ENCODE peak calls at places on chromosome 17, in four cellular contexts. D is OCI-M1, P is NCI-H2081, B is ovary. X is an unnamed sample.
A peak's percentile ranks its signal among the peaks of the same experiment; 100 is the strongest.

GRCh38 chr17:61307905-61308886 is 91.4 kb upstream of the TBX2 start:
- DNase-seq in D (no peak), P (no peak), B (no peak), X (no peak)

GRCh38 chr17:17567631-17568030 is 23.9 kb downstream of the PEMT start:
- DNase-seq in D (no peak), P (no peak), B (peak; percentile 75), X (peak; percentile 84)

GRCh38 chr17:66562119-66562518 is 259.7 kb downstream of the PRKCA start:
- DNase-seq in D (no peak), P (no peak), B (no peak), X (no peak)

GRCh38 chr17:37541880-37542675 is 52.4 kb downstream of the DUSP14 start:
- DNase-seq in D (peak; percentile 34), P (no peak), B (no peak), X (no peak)

GRCh38 chr17:15514469-15514868 is 47.0 kb upstream of the CDRT4 start:
- DNase-seq in D (no peak), P (no peak), B (no peak), X (no peak)

GRCh38 chr17:39736319-39737165 is 1.2 kb upstream of the GRB7 start:
- DNase-seq in D (no peak), P (no peak), B (no peak), X (no peak)

GRCh38 chr17:66422181-66422580 is 119.8 kb downstream of the PRKCA start:
- DNase-seq in D (no peak), P (no peak), B (no peak), X (no peak)

GRCh38 chr17:50443492-50444051 is 17.6 kb downstream of the ACSF2 start:
- DNase-seq in D (peak; percentile 39), P (no peak), B (no peak), X (no peak)

GRCh38 chr17:76884995-76885896 is 17.0 kb downstream of the MGAT5B start:
- DNase-seq in D (no peak), P (peak; percentile 44), B (no peak), X (no peak)

GRCh38 chr17:82536220-82537201 is 17.0 kb downstream of the FOXK2 start:
- DNase-seq in D (no peak), P (no peak), B (peak; percentile 80), X (no peak)

GRCh38 chr17:21199311-21199710 is 14.7 kb downstream of the TMEM11 start:
- DNase-seq in D (peak; percentile 98), P (no peak), B (no peak), X (no peak)

GRCh38 chr17:55190748-55191147 is 74.0 kb upstream of the HLF start:
- DNase-seq in D (no peak), P (no peak), B (no peak), X (no peak)

GRCh38 chr17:15398736-15399331 is 57.4 kb upstream of the TEKT3 start:
- DNase-seq in D (no peak), P (no peak), B (no peak), X (peak; percentile 40)

GRCh38 chr17:7839199-7839889 is 5.3 kb downstream of the KDM6B start:
- DNase-seq in D (peak; percentile 88), P (no peak), B (peak; percentile 35), X (no peak)

GRCh38 chr17:48547839-48548686 is 3.2 kb upstream of the HOXB2 start:
- DNase-seq in D (peak; percentile 94), P (no peak), B (no peak), X (no peak)

GRCh38 chr17:55416000-55416399 is 5.6 kb downstream of the MMD start:
- DNase-seq in D (peak; percentile 22), P (no peak), B (no peak), X (peak; percentile 27)

GRCh38 chr17:6233856-6234255 is 163.7 kb downstream of the WSCD1 start:
- DNase-seq in D (no peak), P (no peak), B (no peak), X (no peak)

GRCh38 chr17:27947005-27947406 is 53.8 kb upstream of the LYRM9 start:
- DNase-seq in D (no peak), P (no peak), B (no peak), X (peak; percentile 53)

GRCh38 chr17:6471531-6472465 is 27.5 kb downstream of the PIMREG start:
- DNase-seq in D (no peak), P (no peak), B (peak; percentile 60), X (no peak)

GRCh38 chr17:40901981-40902862 is 17.2 kb upstream of the KRT20 start:
- DNase-seq in D (no peak), P (peak; percentile 55), B (no peak), X (no peak)

GRCh38 chr17:42522263-42522790 is 13.7 kb upstream of the NAGLU start:
- DNase-seq in D (no peak), P (no peak), B (no peak), X (no peak)

GRCh38 chr17:65102788-65103187 is 34.4 kb upstream of the RGS9 start:
- DNase-seq in D (no peak), P (no peak), B (no peak), X (no peak)

GRCh38 chr17:77696720-77697460 is 261.6 kb upstream of the TNRC6C start:
- DNase-seq in D (no peak), P (no peak), B (no peak), X (peak; percentile 17)

X was measured in Ammon's horn.